ENCODE peak calls at places on chromosome 16, in nine cellular contexts. One of them, this sample, is unnamed.

GRCh38 chr16:81491522-81492188 is 47.0 kb downstream of the CMIP start:
- DNase-seq in DND-41: no peak
- DNase-seq in uterus: no peak
- DNase-seq in neural progenitor cell: no peak
- DNase-seq in fibroblast of pulmonary artery: peak
- DNase-seq in thoracic aorta: no peak
- DNase-seq in adrenal gland: no peak
- DNase-seq in GM23338: no peak
- DNase-seq in endodermal cell: no peak
- DNase-seq in this sample: no peak

GRCh38 chr16:3282103-3282746 is 1.1 kb upstream of the ZNF263 start:
- DNase-seq in endodermal cell: peak
- DNase-seq in fibroblast of pulmonary artery: no peak
- DNase-seq in neural progenitor cell: peak
- DNase-seq in uterus: no peak
- DNase-seq in DND-41: no peak
- DNase-seq in thoracic aorta: no peak
- DNase-seq in GM23338: peak
- DNase-seq in adrenal gland: no peak
- DNase-seq in this sample: no peak

GRCh38 chr16:50668368-50669008 is 12.6 kb downstream of the SNX20 start:
- DNase-seq in endodermal cell: no peak
- DNase-seq in neural progenitor cell: peak
- DNase-seq in DND-41: no peak
- DNase-seq in thoracic aorta: no peak
- DNase-seq in uterus: no peak
- DNase-seq in adrenal gland: no peak
- DNase-seq in GM23338: no peak
- DNase-seq in fibroblast of pulmonary artery: no peak
- DNase-seq in this sample: no peak

GRCh38 chr16:55628306-55628968 is 27.4 kb upstream of the SLC6A2 start:
- DNase-seq in fibroblast of pulmonary artery: no peak
- DNase-seq in GM23338: no peak
- DNase-seq in endodermal cell: no peak
- DNase-seq in neural progenitor cell: no peak
- DNase-seq in DND-41: no peak
- DNase-seq in adrenal gland: no peak
- DNase-seq in uterus: no peak
- DNase-seq in thoracic aorta: no peak
- DNase-seq in this sample: no peak

GRCh38 chr16:82653550-82654511 is 27.1 kb downstream of the CDH13 start:
- DNase-seq in GM23338: peak
- DNase-seq in uterus: peak
- DNase-seq in neural progenitor cell: no peak
- DNase-seq in fibroblast of pulmonary artery: peak
- DNase-seq in thoracic aorta: no peak
- DNase-seq in endodermal cell: no peak
- DNase-seq in DND-41: peak
- DNase-seq in adrenal gland: no peak
- DNase-seq in this sample: peak

GRCh38 chr16:30885196-30885595 is 8.7 kb downstream of the BCL7C start:
- DNase-seq in GM23338: no peak
- DNase-seq in DND-41: no peak
- DNase-seq in adrenal gland: no peak
- DNase-seq in uterus: no peak
- DNase-seq in thoracic aorta: no peak
- DNase-seq in fibroblast of pulmonary artery: no peak
- DNase-seq in neural progenitor cell: no peak
- DNase-seq in endodermal cell: no peak
- DNase-seq in this sample: no peak

GRCh38 chr16:46768809-46769208 is 20.7 kb upstream of the MYLK3 start:
- DNase-seq in neural progenitor cell: no peak
- DNase-seq in uterus: no peak
- DNase-seq in fibroblast of pulmonary artery: no peak
- DNase-seq in GM23338: no peak
- DNase-seq in thoracic aorta: no peak
- DNase-seq in adrenal gland: no peak
- DNase-seq in endodermal cell: no peak
- DNase-seq in DND-41: no peak
- DNase-seq in this sample: no peak

GRCh38 chr16:35398208-35398607 is 1938.8 kb downstream of the TP53TG3F start:
- DNase-seq in GM23338: no peak
- DNase-seq in fibroblast of pulmonary artery: no peak
- DNase-seq in DND-41: peak
- DNase-seq in uterus: no peak
- DNase-seq in endodermal cell: no peak
- DNase-seq in neural progenitor cell: no peak
- DNase-seq in thoracic aorta: no peak
- DNase-seq in adrenal gland: no peak
- DNase-seq in this sample: no peak

GRCh38 chr16:9054460-9054859 is 37.0 kb upstream of the HAPSTR1 start:
- DNase-seq in endodermal cell: no peak
- DNase-seq in uterus: no peak
- DNase-seq in GM23338: no peak
- DNase-seq in adrenal gland: no peak
- DNase-seq in fibroblast of pulmonary artery: no peak
- DNase-seq in thoracic aorta: no peak
- DNase-seq in DND-41: no peak
- DNase-seq in neural progenitor cell: no peak
- DNase-seq in this sample: no peak

GRCh38 chr16:77780378-77780837 is 8.0 kb upstream of the VAT1L start:
- DNase-seq in GM23338: no peak
- DNase-seq in thoracic aorta: no peak
- DNase-seq in endodermal cell: no peak
- DNase-seq in DND-41: no peak
- DNase-seq in adrenal gland: peak
- DNase-seq in uterus: no peak
- DNase-seq in fibroblast of pulmonary artery: peak
- DNase-seq in neural progenitor cell: no peak
- DNase-seq in this sample: peak

GRCh38 chr16:5058476-5058875 is 7.3 kb downstream of the C16orf89 start:
- DNase-seq in fibroblast of pulmonary artery: peak
- DNase-seq in adrenal gland: no peak
- DNase-seq in uterus: no peak
- DNase-seq in DND-41: no peak
- DNase-seq in neural progenitor cell: peak
- DNase-seq in GM23338: peak
- DNase-seq in thoracic aorta: no peak
- DNase-seq in endodermal cell: peak
- DNase-seq in this sample: peak

GRCh38 chr16:88430524-88431446 is 22.3 kb upstream of the ZFPM1 start:
- DNase-seq in thoracic aorta: no peak
- DNase-seq in uterus: no peak
- DNase-seq in adrenal gland: no peak
- DNase-seq in GM23338: peak
- DNase-seq in endodermal cell: peak
- DNase-seq in fibroblast of pulmonary artery: no peak
- DNase-seq in neural progenitor cell: no peak
- DNase-seq in DND-41: peak
- DNase-seq in this sample: peak

GRCh38 chr16:27406729-27407128 is 4.8 kb downstream of the IL21R start:
- DNase-seq in thoracic aorta: no peak
- DNase-seq in GM23338: no peak
- DNase-seq in fibroblast of pulmonary artery: no peak
- DNase-seq in uterus: no peak
- DNase-seq in neural progenitor cell: no peak
- DNase-seq in DND-41: no peak
- DNase-seq in adrenal gland: no peak
- DNase-seq in endodermal cell: no peak
- DNase-seq in this sample: no peak

GRCh38 chr16:27404163-27404823 is 2.3 kb downstream of the IL21R start:
- DNase-seq in thoracic aorta: no peak
- DNase-seq in endodermal cell: no peak
- DNase-seq in uterus: no peak
- DNase-seq in DND-41: no peak
- DNase-seq in adrenal gland: no peak
- DNase-seq in GM23338: no peak
- DNase-seq in fibroblast of pulmonary artery: no peak
- DNase-seq in neural progenitor cell: no peak
- DNase-seq in this sample: no peak

GRCh38 chr16:27403601-27403992 is 1.6 kb downstream of the IL21R start:
- DNase-seq in endodermal cell: no peak
- DNase-seq in adrenal gland: no peak
- DNase-seq in fibroblast of pulmonary artery: no peak
- DNase-seq in DND-41: no peak
- DNase-seq in neural progenitor cell: no peak
- DNase-seq in GM23338: no peak
- DNase-seq in thoracic aorta: no peak
- DNase-seq in uterus: no peak
- DNase-seq in this sample: no peak

GRCh38 chr16:27407158-27407557 is 5.2 kb downstream of the IL21R start:
- DNase-seq in DND-41: no peak
- DNase-seq in neural progenitor cell: no peak
- DNase-seq in GM23338: no peak
- DNase-seq in endodermal cell: no peak
- DNase-seq in thoracic aorta: no peak
- DNase-seq in fibroblast of pulmonary artery: no peak
- DNase-seq in uterus: no peak
- DNase-seq in adrenal gland: no peak
- DNase-seq in this sample: no peak

DNA sequence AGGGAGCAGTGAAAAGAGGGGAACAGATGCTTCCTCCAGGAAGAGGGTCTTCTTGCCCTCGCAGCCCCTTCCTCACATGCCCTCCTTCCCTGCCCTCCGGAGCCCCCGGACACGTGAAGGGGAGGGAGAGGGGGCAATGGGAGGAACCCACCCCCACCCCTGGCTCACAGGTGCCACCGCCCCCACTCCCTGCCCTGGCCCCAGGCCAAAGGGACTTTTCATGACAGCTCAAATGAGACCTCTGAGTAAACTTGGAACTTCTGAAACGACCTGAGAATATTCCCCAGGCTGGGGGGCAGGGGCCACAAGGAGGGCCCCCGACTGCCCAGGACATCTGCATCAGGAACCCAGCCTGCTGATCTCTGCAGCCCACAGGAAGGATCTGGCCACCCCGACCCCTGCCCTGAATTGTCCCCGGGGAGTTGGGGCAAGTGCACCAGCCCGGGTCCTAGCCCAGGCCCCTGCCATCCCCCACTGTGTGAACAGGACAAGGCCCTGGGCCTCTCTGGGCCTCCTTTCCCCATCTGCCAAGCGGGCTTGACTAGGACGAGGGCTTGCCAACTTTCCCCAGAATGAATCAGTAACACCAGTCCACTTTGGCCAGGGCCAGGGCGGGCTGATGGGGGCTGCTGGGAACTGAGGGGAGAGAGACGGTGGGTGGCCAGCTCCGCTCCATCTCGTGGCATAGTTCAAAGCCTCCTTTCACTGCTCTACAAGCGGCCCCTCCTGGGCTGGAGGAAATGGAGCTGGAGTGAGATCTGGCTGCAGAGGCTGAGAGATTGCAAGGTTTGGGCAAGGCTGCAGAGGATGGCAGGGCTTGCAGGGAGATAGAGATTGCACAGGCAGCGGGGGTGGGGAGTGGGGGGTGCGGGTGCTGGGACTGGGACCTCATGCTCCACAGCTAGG is 3.8 kb downstream of the IL21R start:
- DNase-seq in fibroblast of pulmonary artery: no peak
- DNase-seq in GM23338: no peak
- DNase-seq in adrenal gland: no peak
- DNase-seq in uterus: no peak
- DNase-seq in DND-41: no peak
- DNase-seq in thoracic aorta: no peak
- DNase-seq in endodermal cell: peak
- DNase-seq in neural progenitor cell: no peak
- DNase-seq in this sample: no peak
- H3K4me3 ChIP-seq in fibroblast of pulmonary artery: no peak
- H3K4me3 ChIP-seq in GM23338: no peak
- H3K4me3 ChIP-seq in adrenal gland: no peak
- H3K4me3 ChIP-seq in uterus: no peak
- H3K4me3 ChIP-seq in DND-41: no peak
- H3K4me3 ChIP-seq in thoracic aorta: no peak
- H3K4me3 ChIP-seq in endodermal cell: no peak
- H3K4me3 ChIP-seq in neural progenitor cell: no peak
- H3K4me3 ChIP-seq in this sample: no peak

GRCh38 chr16:70438983-70439862 is at the start of gene ST3GAL2:
- DNase-seq in fibroblast of pulmonary artery: peak
- DNase-seq in endodermal cell: peak
- DNase-seq in adrenal gland: peak
- DNase-seq in uterus: peak
- DNase-seq in GM23338: peak
- DNase-seq in thoracic aorta: peak
- DNase-seq in DND-41: peak
- DNase-seq in neural progenitor cell: peak
- DNase-seq in this sample: peak
- TF ChIP-seq CTCF in fibroblast of pulmonary artery: no peak
- TF ChIP-seq CTCF in endodermal cell: no peak
- TF ChIP-seq CTCF in adrenal gland: no peak
- TF ChIP-seq CTCF in uterus: peak
- TF ChIP-seq CTCF in GM23338: no peak
- TF ChIP-seq CTCF in thoracic aorta: peak
- TF ChIP-seq CTCF in DND-41: no peak
- TF ChIP-seq CTCF in neural progenitor cell: no peak
- TF ChIP-seq CTCF in this sample: no peak

GRCh38 chr16:75486666-75487313 is 8.5 kb downstream of the CHST6 start:
- DNase-seq in adrenal gland: no peak
- DNase-seq in GM23338: no peak
- DNase-seq in neural progenitor cell: no peak
- DNase-seq in thoracic aorta: no peak
- DNase-seq in uterus: no peak
- DNase-seq in fibroblast of pulmonary artery: no peak
- DNase-seq in endodermal cell: no peak
- DNase-seq in DND-41: no peak
- DNase-seq in this sample: peak
- H3K4me3 ChIP-seq in adrenal gland: no peak
- H3K4me3 ChIP-seq in GM23338: no peak
- H3K4me3 ChIP-seq in neural progenitor cell: no peak
- H3K4me3 ChIP-seq in thoracic aorta: no peak
- H3K4me3 ChIP-seq in uterus: no peak
- H3K4me3 ChIP-seq in fibroblast of pulmonary artery: no peak
- H3K4me3 ChIP-seq in endodermal cell: no peak
- H3K4me3 ChIP-seq in DND-41: no peak
- H3K4me3 ChIP-seq in this sample: no peak

DNA sequence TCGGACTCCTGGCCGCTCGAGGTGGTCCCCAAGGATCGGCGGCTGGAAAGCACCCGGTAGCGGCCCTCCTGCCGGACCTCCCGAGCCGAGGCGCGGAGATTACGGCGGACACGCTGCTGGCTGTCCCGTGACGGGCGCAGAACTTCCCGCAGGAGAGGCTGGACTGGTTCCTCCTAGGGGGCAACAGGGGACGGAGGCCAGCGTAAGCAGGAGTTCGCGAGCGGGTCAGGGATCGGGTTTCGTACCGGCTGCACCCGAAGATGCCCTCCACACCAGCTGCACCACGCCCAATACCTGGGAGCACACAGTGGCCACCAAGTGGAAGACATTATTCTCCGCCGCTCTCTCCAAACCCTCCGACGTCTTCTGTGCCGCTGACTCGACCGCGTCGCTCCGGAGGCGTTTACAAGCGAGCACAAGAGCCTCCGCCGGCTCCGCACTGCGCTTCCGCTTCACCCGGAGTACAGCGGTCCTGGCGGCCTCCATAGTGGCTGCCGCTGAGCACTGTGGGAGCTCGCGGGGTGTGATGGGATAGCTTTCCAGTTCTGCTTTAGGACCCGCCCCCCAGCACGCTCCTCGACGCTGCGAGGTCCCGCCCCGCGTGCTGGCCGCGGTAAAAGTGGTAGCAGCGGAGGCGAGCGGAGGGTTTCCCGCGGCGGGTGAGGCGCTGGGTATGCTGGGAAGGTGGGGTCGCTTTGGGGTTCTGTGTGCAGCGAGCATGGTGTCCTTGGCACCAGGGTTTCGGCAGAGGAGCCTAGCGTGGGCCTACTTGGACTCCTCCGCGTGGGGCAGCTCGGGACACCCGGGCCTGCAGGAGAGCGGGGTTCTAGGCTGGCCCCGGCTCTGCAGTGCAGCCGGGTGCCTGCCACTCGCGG is at the start of the genes PRMT7 and SLC7A6OS:
- DNase-seq in thoracic aorta: peak
- DNase-seq in neural progenitor cell: peak
- DNase-seq in GM23338: peak
- DNase-seq in fibroblast of pulmonary artery: peak
- DNase-seq in endodermal cell: peak
- DNase-seq in adrenal gland: peak
- DNase-seq in uterus: peak
- DNase-seq in DND-41: peak
- DNase-seq in this sample: peak
- TF ChIP-seq CTCF in thoracic aorta: peak
- TF ChIP-seq CTCF in neural progenitor cell: no peak
- TF ChIP-seq CTCF in GM23338: no peak
- TF ChIP-seq CTCF in fibroblast of pulmonary artery: no peak
- TF ChIP-seq CTCF in endodermal cell: peak
- TF ChIP-seq CTCF in adrenal gland: peak
- TF ChIP-seq CTCF in uterus: no peak
- TF ChIP-seq CTCF in DND-41: no peak
- TF ChIP-seq CTCF in this sample: no peak